ENCODE peak calls at places on chromosomes 3 and 15, in nine cellular contexts. Z is H7, G is pancreas, Y is NT2/D1, M is breast epithelium, E is choroid plexus epithelial cell, T is fibroblast of pulmonary artery, Q is neuronal stem cell, L is heart right ventricle. B is an unnamed sample.

GRCh38 chr15:42035362-42035761 is 14.5 kb upstream of the PLA2G4E start:
- DNase-seq in Z (peak), G (no peak), Y (no peak), M (no peak), E (peak), T (peak), Q (no peak), L (no peak), B (no peak)

GRCh38 chr15:79953951-79954444 is 17.0 kb downstream of the BCL2A1 start:
- DNase-seq in Z (no peak), G (no peak), Y (no peak), M (no peak), E (peak), T (no peak), Q (no peak), L (no peak), B (no peak)

GRCh38 chr15:31214864-31215489 is 111.7 kb upstream of the KLF13 start:
- DNase-seq in Z (peak), G (peak), Y (no peak), M (no peak), E (peak), T (peak), Q (no peak), L (peak), B (no peak)

GRCh38 chr3:196547067-196547466 is 21.3 kb downstream of the WDR53 start:
- DNase-seq in Z (no peak), G (no peak), Y (no peak), M (no peak), E (no peak), T (no peak), Q (no peak), L (no peak), B (no peak)

GRCh38 chr3:170809021-170809974 is 60.7 kb downstream of the RPL22L1 start:
- DNase-seq in Z (peak), G (peak), Y (peak), M (no peak), E (peak), T (peak), Q (peak), L (peak), B (peak)

GRCh38 chr3:15319127-15319526 is 13.3 kb downstream of the SH3BP5 start:
- DNase-seq in Z (no peak), G (no peak), Y (no peak), M (no peak), E (no peak), T (no peak), Q (no peak), L (no peak), B (no peak)

GRCh38 chr3:89315750-89316149 is 208.3 kb downstream of the EPHA3 start:
- DNase-seq in Z (no peak), G (no peak), Y (no peak), M (no peak), E (no peak), T (no peak), Q (no peak), L (no peak), B (no peak)

GRCh38 chr15:34161329-34161953 is 48.5 kb downstream of the KATNBL1 start:
- DNase-seq in Z (no peak), G (no peak), Y (no peak), M (no peak), E (peak), T (no peak), Q (no peak), L (no peak), B (no peak)

GRCh38 chr3:25724948-25725645 is 58.1 kb downstream of the NGLY1 start:
- DNase-seq in Z (no peak), G (no peak), Y (no peak), M (no peak), E (no peak), T (no peak), Q (no peak), L (no peak), B (no peak)

GRCh38 chr3:25473246-25473645 is 45.2 kb downstream of the RARB start:
- DNase-seq in Z (no peak), G (no peak), Y (no peak), M (no peak), E (no peak), T (no peak), Q (no peak), L (no peak), B (peak)

GRCh38 chr3:117629505-117629904 is 919.9 kb downstream of the TUSC7 start:
- DNase-seq in Z (no peak), G (no peak), Y (no peak), M (no peak), E (no peak), T (no peak), Q (no peak), L (no peak), B (no peak)

GRCh38 chr3:193851941-193852674 is 259.1 kb downstream of the OPA1 start:
- DNase-seq in Z (peak), G (peak), Y (peak), M (no peak), E (peak), T (peak), Q (peak), L (no peak), B (peak)

GRCh38 chr3:69724722-69725435 is 14.4 kb upstream of the MITF start:
- DNase-seq in Z (no peak), G (no peak), Y (no peak), M (no peak), E (peak), T (no peak), Q (no peak), L (no peak), B (no peak)

GRCh38 chr15:60363024-60363674 is 34.6 kb downstream of the ANXA2 start:
- DNase-seq in Z (no peak), G (no peak), Y (no peak), M (no peak), E (no peak), T (no peak), Q (no peak), L (no peak), B (peak)

GRCh38 chr3:45223889-45224730 is 2.0 kb downstream of the TMEM158 start:
- DNase-seq in Z (no peak), G (no peak), Y (no peak), M (no peak), E (peak), T (peak), Q (no peak), L (no peak), B (peak)

GRCh38 chr3:186162221-186162620 is 53.3 kb upstream of the ETV5 start:
- DNase-seq in Z (no peak), G (no peak), Y (no peak), M (no peak), E (peak), T (no peak), Q (no peak), L (peak), B (no peak)

GRCh38 chr3:176939022-176939817 is 258.1 kb downstream of the TBL1XR1 start:
- DNase-seq in Z (peak), G (peak), Y (peak), M (no peak), E (peak), T (peak), Q (peak), L (peak), B (peak)

GRCh38 chr15:91973481-91973880 is 120.0 kb downstream of the SLCO3A1 start:
- DNase-seq in Z (no peak), G (no peak), Y (no peak), M (no peak), E (no peak), T (no peak), Q (no peak), L (peak), B (no peak)

GRCh38 chr15:98801234-98801561 is 152.9 kb downstream of the IGF1R start:
- DNase-seq in Z (peak), G (no peak), Y (peak), M (no peak), E (no peak), T (no peak), Q (peak), L (no peak), B (no peak)

GRCh38 chr15:76339302-76340197 is 3.0 kb downstream of the ISL2 start:
- DNase-seq in Z (peak), G (no peak), Y (no peak), M (no peak), E (peak), T (peak), Q (peak), L (no peak), B (peak)

GRCh38 chr3:186320862-186321568 is 41.0 kb downstream of the DGKG start:
- DNase-seq in Z (no peak), G (no peak), Y (no peak), M (no peak), E (no peak), T (no peak), Q (no peak), L (no peak), B (no peak)

GRCh38 chr3:138542977-138543376 is 51.1 kb downstream of the CEP70 start:
- DNase-seq in Z (no peak), G (no peak), Y (no peak), M (no peak), E (no peak), T (no peak), Q (no peak), L (no peak), B (no peak)

GRCh38 chr3:133136114-133137041 is 98.2 kb downstream of the TMEM108 start:
- DNase-seq in Z (no peak), G (no peak), Y (no peak), M (no peak), E (peak), T (no peak), Q (no peak), L (no peak), B (peak)

GRCh38 chr3:73529280-73530029 is 95.3 kb downstream of the PDZRN3 start:
- DNase-seq in Z (peak), G (no peak), Y (no peak), M (no peak), E (no peak), T (no peak), Q (no peak), L (no peak), B (no peak)

GRCh38 chr15:35545316-35545824 is 595 bp downstream of the DPH6 start:
- DNase-seq in Z (peak), G (peak), Y (no peak), M (no peak), E (peak), T (peak), Q (no peak), L (peak), B (peak)

GRCh38 chr15:34179257-34179656 is 30.6 kb downstream of the KATNBL1 start:
- DNase-seq in Z (no peak), G (no peak), Y (no peak), M (no peak), E (no peak), T (no peak), Q (no peak), L (no peak), B (no peak)

GRCh38 chr15:39149636-39150035 is 431.2 kb upstream of the THBS1 start:
- DNase-seq in Z (no peak), G (no peak), Y (no peak), M (no peak), E (no peak), T (no peak), Q (no peak), L (no peak), B (no peak)

GRCh38 chr3:43582876-43583275 is 38.9 kb downstream of the ANO10 start:
- DNase-seq in Z (no peak), G (no peak), Y (no peak), M (no peak), E (peak), T (no peak), Q (no peak), L (no peak), B (no peak)

GRCh38 chr3:119294889-119295769 is 946 bp downstream of the ARHGAP31 start:
- DNase-seq in Z (peak), G (peak), Y (no peak), M (no peak), E (peak), T (peak), Q (peak), L (peak), B (peak)

GRCh38 chr3:195257454-195258448 is 13.2 kb downstream of the XXYLT1 start:
- DNase-seq in Z (no peak), G (no peak), Y (no peak), M (no peak), E (peak), T (no peak), Q (no peak), L (no peak), B (no peak)

GRCh38 chr15:96699871-96700401 is 369.4 kb downstream of the NR2F2 start:
- DNase-seq in Z (peak), G (no peak), Y (peak), M (no peak), E (no peak), T (no peak), Q (no peak), L (no peak), B (no peak)

GRCh38 chr15:44501768-44502366 is 35.1 kb upstream of the EIF3J start:
- DNase-seq in Z (peak), G (no peak), Y (no peak), M (no peak), E (peak), T (peak), Q (peak), L (no peak), B (peak)

GRCh38 chr15:75232826-75233503 is 25.2 kb upstream of the GOLGA6C start:
- DNase-seq in Z (peak), G (no peak), Y (no peak), M (no peak), E (no peak), T (no peak), Q (no peak), L (no peak), B (no peak)

DNA sequence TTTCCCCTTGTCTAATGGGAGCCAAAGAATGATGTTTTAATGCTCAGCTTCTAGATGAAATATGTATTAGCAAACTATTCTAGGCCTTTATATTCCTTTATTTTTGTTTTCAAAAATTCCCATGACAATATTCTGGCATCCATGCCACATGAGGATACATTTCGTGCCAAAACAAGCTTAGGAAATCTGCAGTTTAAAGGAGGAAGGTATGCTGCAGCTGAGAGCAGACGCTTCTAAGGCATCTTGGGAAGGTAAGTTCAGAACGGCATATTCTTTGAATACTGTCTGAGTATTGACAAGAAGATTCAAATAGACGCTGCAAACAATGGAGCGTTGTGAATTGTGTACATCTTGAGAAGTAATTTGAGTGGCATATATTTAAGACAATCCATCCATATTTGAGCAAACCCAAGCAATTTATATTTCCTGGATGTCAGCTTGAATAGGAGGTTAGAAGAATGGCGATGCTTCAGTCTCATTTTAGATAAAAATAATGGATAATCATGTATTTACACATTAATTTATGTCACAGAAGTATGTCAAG is 158.6 kb downstream of the RAP2B start:
- DNase-seq in Z (no peak), G (no peak), Y (no peak), M (no peak), E (no peak), T (peak), Q (no peak), L (no peak), B (no peak)
- H3K4me3 ChIP-seq in Z (no peak), G (no peak), Y (no peak), M (no peak), E (no peak), T (no peak), Q (no peak), L (no peak), B (no peak)

GRCh38 chr3:53491276-53491675 is 3.1 kb upstream of the CACNA1D start:
- DNase-seq in Z (no peak), G (no peak), Y (no peak), M (no peak), E (no peak), T (no peak), Q (no peak), L (no peak), B (no peak)

GRCh38 chr3:53493997-53494791 is at the start of gene CACNA1D:
- DNase-seq in Z (peak), G (peak), Y (peak), M (peak), E (no peak), T (no peak), Q (no peak), L (no peak), B (no peak)

GRCh38 chr3:53495518-53496501 is 1.4 kb downstream of the CACNA1D start:
- DNase-seq in Z (peak), G (peak), Y (no peak), M (no peak), E (no peak), T (no peak), Q (no peak), L (no peak), B (no peak)

GRCh38 chr3:53495091-53495517 is 693 bp downstream of the CACNA1D start:
- DNase-seq in Z (peak), G (peak), Y (no peak), M (no peak), E (no peak), T (no peak), Q (no peak), L (no peak), B (no peak)

GRCh38 chr3:53493618-53493996 is 804 bp upstream of the CACNA1D start:
- DNase-seq in Z (no peak), G (no peak), Y (no peak), M (no peak), E (no peak), T (no peak), Q (no peak), L (no peak), B (no peak)
- H3K4me3 ChIP-seq in Z (peak), G (peak), Y (peak), M (no peak), E (no peak), T (no peak), Q (peak), L (peak), B (no peak)

DNA sequence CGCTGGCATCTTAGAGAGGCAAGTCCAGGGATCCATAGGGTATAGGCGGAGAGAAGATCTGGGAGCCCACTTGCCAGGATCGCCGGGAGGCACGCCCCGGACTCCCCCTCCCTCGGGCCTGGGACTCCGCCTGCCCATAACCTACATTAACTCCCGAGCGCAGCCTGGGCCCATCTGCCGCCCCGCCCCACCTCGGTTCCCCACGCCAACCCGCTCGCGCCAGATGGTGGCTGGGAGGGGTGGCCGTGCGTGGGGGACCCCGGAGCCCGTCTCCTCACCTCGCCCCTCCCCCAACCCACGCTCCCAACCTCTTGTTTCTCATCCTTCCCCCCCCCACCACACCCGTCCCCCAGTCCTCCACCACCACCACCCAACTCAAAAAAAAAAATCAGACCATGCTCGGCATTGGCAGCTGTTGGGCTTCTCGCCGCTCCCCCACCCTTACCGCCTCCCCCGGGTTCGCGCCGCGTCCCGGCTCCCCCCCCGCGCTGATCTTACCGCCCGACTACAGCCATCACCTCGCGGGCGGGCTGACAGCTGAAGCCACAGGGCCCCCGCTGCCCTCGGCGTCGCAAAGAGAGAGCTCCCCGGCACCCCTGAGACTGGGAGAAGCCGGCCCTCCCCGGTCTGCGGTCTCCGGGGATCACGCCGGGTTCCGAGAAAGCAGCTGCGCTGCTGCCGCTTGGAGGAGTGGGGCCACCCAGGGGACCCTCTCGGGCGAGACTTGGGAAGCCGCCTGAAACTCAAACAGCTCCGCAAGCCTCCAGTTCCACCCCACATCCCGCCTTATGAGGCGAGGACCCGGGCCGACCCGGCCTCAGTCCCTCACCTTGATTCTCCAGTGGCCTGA is 1.4 kb upstream of the DLL4 start:
- DNase-seq in Z (peak), G (no peak), Y (no peak), M (no peak), E (no peak), T (no peak), Q (no peak), L (no peak), B (no peak)
- H3K4me3 ChIP-seq in Z (peak), G (no peak), Y (no peak), M (peak), E (peak), T (peak), Q (no peak), L (peak), B (peak)

GRCh38 chr15:40306371-40306770 is 1.4 kb downstream of the PLCB2 start:
- DNase-seq in Z (no peak), G (no peak), Y (no peak), M (no peak), E (no peak), T (no peak), Q (no peak), L (no peak), B (no peak)

GRCh38 chr15:40306908-40307307 is 827 bp downstream of the PLCB2 start:
- DNase-seq in Z (peak), G (no peak), Y (no peak), M (no peak), E (no peak), T (no peak), Q (no peak), L (no peak), B (no peak)

GRCh38 chr15:40308844-40309189 is 1.1 kb upstream of the PLCB2 start:
- DNase-seq in Z (peak), G (no peak), Y (no peak), M (no peak), E (no peak), T (no peak), Q (no peak), L (no peak), B (no peak)

GRCh38 chr15:40309344-40309862 is 1.7 kb upstream of the PLCB2 start:
- DNase-seq in Z (peak), G (no peak), Y (no peak), M (no peak), E (no peak), T (no peak), Q (no peak), L (no peak), B (no peak)

GRCh38 chr15:40307421-40308165 is at the start of gene PLCB2:
- DNase-seq in Z (peak), G (no peak), Y (no peak), M (no peak), E (no peak), T (no peak), Q (no peak), L (no peak), B (no peak)
- H3K4me3 ChIP-seq in Z (peak), G (no peak), Y (no peak), M (peak), E (no peak), T (no peak), Q (no peak), L (peak), B (no peak)

GRCh38 chr15:88252441-88252840 is 4.1 kb downstream of the NTRK3 start:
- DNase-seq in Z (no peak), G (no peak), Y (no peak), M (no peak), E (no peak), T (no peak), Q (no peak), L (no peak), B (no peak)

GRCh38 chr15:88257311-88257901 is 867 bp upstream of the NTRK3 start:
- DNase-seq in Z (peak), G (no peak), Y (no peak), M (no peak), E (no peak), T (no peak), Q (peak), L (no peak), B (no peak)

GRCh38 chr15:88255496-88256171 is 905 bp downstream of the NTRK3 start:
- DNase-seq in Z (peak), G (no peak), Y (no peak), M (no peak), E (peak), T (peak), Q (peak), L (no peak), B (peak)

GRCh38 chr15:88256261-88257230 is at the start of gene NTRK3:
- DNase-seq in Z (peak), G (no peak), Y (no peak), M (no peak), E (peak), T (peak), Q (peak), L (no peak), B (peak)

DNA sequence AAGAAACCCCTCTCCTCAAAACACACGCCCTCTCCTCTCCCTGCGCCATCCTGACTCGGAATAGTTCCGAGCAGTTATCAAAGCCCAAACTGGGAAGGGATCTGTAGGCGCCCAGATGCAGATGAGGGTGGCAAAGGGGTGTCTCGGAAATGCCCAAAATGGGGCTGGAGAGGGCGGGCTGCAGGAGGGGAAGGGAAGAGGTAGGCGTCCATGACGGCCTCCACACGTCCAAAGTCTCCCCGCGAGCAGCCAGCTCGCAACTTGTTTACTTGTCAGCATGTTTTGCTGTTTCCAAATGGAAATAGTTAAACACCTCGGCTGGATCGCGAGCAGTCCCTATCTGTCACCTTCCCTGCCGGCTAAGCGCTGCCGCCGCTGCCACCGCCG is 1.4 kb downstream of the NTRK3 start:
- DNase-seq in Z (peak), G (no peak), Y (no peak), M (no peak), E (no peak), T (no peak), Q (no peak), L (no peak), B (no peak)
- H3K4me3 ChIP-seq in Z (peak), G (no peak), Y (peak), M (peak), E (peak), T (peak), Q (peak), L (peak), B (no peak)

GRCh38 chr15:93047621-93048425 is 41.2 kb downstream of the RGMA start:
- DNase-seq in Z (no peak), G (no peak), Y (no peak), M (no peak), E (no peak), T (no peak), Q (no peak), L (no peak), B (no peak)
- H3K4me3 ChIP-seq in Z (no peak), G (no peak), Y (no peak), M (no peak), E (no peak), T (no peak), Q (peak), L (no peak), B (no peak)

B was measured in astrocyte of the spinal cord.